ENCODE peak calls at places on chromosome 17, in four cellular contexts. One of them, this sample, is unnamed. For H3K36me3 and H3K27me3, the result is how much of the 10 kb centered on the place peaks cover.

GRCh38 chr17:50956750-50957523 is 90.8 kb upstream of the TOB1 start:
- DNase-seq in neural progenitor cell: peak
- DNase-seq in fibroblast of lung: peak
- DNase-seq in neuronal stem cell: no peak
- DNase-seq in this sample: peak

GRCh38 chr17:63695889-63696288 is 4.0 kb downstream of the LIMD2 start:
- DNase-seq in neural progenitor cell: no peak
- DNase-seq in neuronal stem cell: no peak
- DNase-seq in fibroblast of lung: no peak
- DNase-seq in this sample: no peak

GRCh38 chr17:78366109-78366848 is 6.4 kb upstream of the SOCS3 start:
- DNase-seq in fibroblast of lung: peak
- DNase-seq in neuronal stem cell: no peak
- DNase-seq in neural progenitor cell: no peak
- DNase-seq in this sample: peak

GRCh38 chr17:74925242-74925641 is 1.2 kb downstream of the OTOP2 start:
- DNase-seq in neural progenitor cell: no peak
- DNase-seq in fibroblast of lung: no peak
- DNase-seq in neuronal stem cell: no peak
- DNase-seq in this sample: no peak

GRCh38 chr17:28722413-28723158 is 2.8 kb downstream of the RPL23A start:
- DNase-seq in neural progenitor cell: no peak
- DNase-seq in fibroblast of lung: no peak
- DNase-seq in neuronal stem cell: no peak
- DNase-seq in this sample: no peak

GRCh38 chr17:17395246-17395802 is 81.5 kb upstream of the MED9 start:
- DNase-seq in neuronal stem cell: no peak
- DNase-seq in fibroblast of lung: no peak
- DNase-seq in neural progenitor cell: no peak
- DNase-seq in this sample: no peak

GRCh38 chr17:52828621-52829020 is 670.1 kb upstream of the CA10 start:
- DNase-seq in fibroblast of lung: no peak
- DNase-seq in neuronal stem cell: no peak
- DNase-seq in neural progenitor cell: no peak
- DNase-seq in this sample: no peak

GRCh38 chr17:77462101-77462500 is 321.3 kb downstream of the SEC14L1 start:
- DNase-seq in fibroblast of lung: no peak
- DNase-seq in neural progenitor cell: no peak
- DNase-seq in neuronal stem cell: no peak
- DNase-seq in this sample: no peak

GRCh38 chr17:41324180-41325075 is 8.9 kb upstream of the KRTAP17-1 start:
- DNase-seq in neural progenitor cell: peak
- DNase-seq in neuronal stem cell: peak
- DNase-seq in fibroblast of lung: no peak
- DNase-seq in this sample: peak

GRCh38 chr17:7015587-7016020 is 3.2 kb downstream of the RNASEK start:
- DNase-seq in neural progenitor cell: no peak
- DNase-seq in neuronal stem cell: no peak
- DNase-seq in fibroblast of lung: no peak
- DNase-seq in this sample: no peak

GRCh38 chr17:79573196-79573929 is 37.5 kb downstream of the RBFOX3 start:
- DNase-seq in fibroblast of lung: no peak
- DNase-seq in neuronal stem cell: no peak
- DNase-seq in neural progenitor cell: no peak
- DNase-seq in this sample: no peak

GRCh38 chr17:49917771-49918170 is 51.2 kb upstream of the DLX4 start:
- DNase-seq in neural progenitor cell: no peak
- DNase-seq in fibroblast of lung: no peak
- DNase-seq in neuronal stem cell: no peak
- DNase-seq in this sample: no peak

GRCh38 chr17:77253611-77254051 is 112.9 kb downstream of the SEC14L1 start:
- DNase-seq in fibroblast of lung: peak
- DNase-seq in neuronal stem cell: no peak
- DNase-seq in neural progenitor cell: no peak
- DNase-seq in this sample: no peak

GRCh38 chr17:48928876-48929811 is 15.5 kb downstream of the SNF8 start:
- DNase-seq in neuronal stem cell: no peak
- DNase-seq in fibroblast of lung: peak
- DNase-seq in neural progenitor cell: no peak
- DNase-seq in this sample: no peak

GRCh38 chr17:60908324-60908723 is 230.7 kb downstream of the BCAS3 start:
- DNase-seq in neuronal stem cell: no peak
- DNase-seq in neural progenitor cell: peak
- DNase-seq in fibroblast of lung: no peak
- DNase-seq in this sample: no peak

GRCh38 chr17:68576137-68576536 is 25.0 kb downstream of the FAM20A start:
- DNase-seq in neuronal stem cell: no peak
- DNase-seq in neural progenitor cell: no peak
- DNase-seq in fibroblast of lung: no peak
- DNase-seq in this sample: no peak

GRCh38 chr17:76524598-76525512 is 12.7 kb downstream of the CYGB start:
- DNase-seq in fibroblast of lung: peak
- DNase-seq in neuronal stem cell: no peak
- DNase-seq in neural progenitor cell: no peak
- DNase-seq in this sample: no peak

GRCh38 chr17:82720204-82720603 is 3.7 kb downstream of the FN3KRP start:
- DNase-seq in neuronal stem cell: no peak
- DNase-seq in neural progenitor cell: no peak
- DNase-seq in fibroblast of lung: no peak
- DNase-seq in this sample: no peak

GRCh38 chr17:56441331-56441730 is 152.2 kb upstream of the NOG start:
- DNase-seq in neural progenitor cell: no peak
- DNase-seq in neuronal stem cell: no peak
- DNase-seq in fibroblast of lung: peak
- DNase-seq in this sample: no peak

GRCh38 chr17:79626156-79626890 is 15.5 kb upstream of the RBFOX3 start:
- DNase-seq in fibroblast of lung: no peak
- DNase-seq in neural progenitor cell: no peak
- DNase-seq in neuronal stem cell: no peak
- DNase-seq in this sample: peak

GRCh38 chr17:79821331-79822095 is 17.7 kb downstream of the CBX4 start:
- DNase-seq in neural progenitor cell: no peak
- DNase-seq in neuronal stem cell: no peak
- DNase-seq in fibroblast of lung: no peak
- DNase-seq in this sample: no peak

GRCh38 chr17:14482715-14483114 is 181.8 kb downstream of the HS3ST3B1 start:
- DNase-seq in fibroblast of lung: no peak
- DNase-seq in neuronal stem cell: no peak
- DNase-seq in neural progenitor cell: no peak
- DNase-seq in this sample: no peak

GRCh38 chr17:65190467-65191095 is 53.4 kb downstream of the RGS9 start:
- DNase-seq in neural progenitor cell: no peak
- DNase-seq in neuronal stem cell: no peak
- DNase-seq in fibroblast of lung: peak
- DNase-seq in this sample: no peak

GRCh38 chr17:79047923-79048825 is 24.2 kb downstream of the C1QTNF1 start:
- DNase-seq in neural progenitor cell: peak
- DNase-seq in fibroblast of lung: no peak
- DNase-seq in neuronal stem cell: no peak
- DNase-seq in this sample: peak

GRCh38 chr17:73973881-73974409 is 229.5 kb upstream of the RPL38 start:
- DNase-seq in neural progenitor cell: no peak
- DNase-seq in fibroblast of lung: no peak
- DNase-seq in neuronal stem cell: no peak
- DNase-seq in this sample: peak

GRCh38 chr17:8138366-8138671 is 13.9 kb downstream of the PER1 start:
- DNase-seq in neuronal stem cell: no peak
- DNase-seq in fibroblast of lung: no peak
- DNase-seq in neural progenitor cell: no peak
- DNase-seq in this sample: no peak

GRCh38 chr17:47184671-47185070 is 4.4 kb downstream of the CDC27 start:
- DNase-seq in neuronal stem cell: no peak
- DNase-seq in neural progenitor cell: no peak
- DNase-seq in fibroblast of lung: peak
- DNase-seq in this sample: no peak

GRCh38 chr17:28828294-28829040 is 14.1 kb downstream of the FAM222B start:
- DNase-seq in neuronal stem cell: no peak
- DNase-seq in neural progenitor cell: no peak
- DNase-seq in fibroblast of lung: no peak
- DNase-seq in this sample: no peak

GRCh38 chr17:14427914-14428639 is 127.2 kb downstream of the HS3ST3B1 start:
- DNase-seq in fibroblast of lung: no peak
- DNase-seq in neural progenitor cell: no peak
- DNase-seq in neuronal stem cell: no peak
- DNase-seq in this sample: no peak

DNA sequence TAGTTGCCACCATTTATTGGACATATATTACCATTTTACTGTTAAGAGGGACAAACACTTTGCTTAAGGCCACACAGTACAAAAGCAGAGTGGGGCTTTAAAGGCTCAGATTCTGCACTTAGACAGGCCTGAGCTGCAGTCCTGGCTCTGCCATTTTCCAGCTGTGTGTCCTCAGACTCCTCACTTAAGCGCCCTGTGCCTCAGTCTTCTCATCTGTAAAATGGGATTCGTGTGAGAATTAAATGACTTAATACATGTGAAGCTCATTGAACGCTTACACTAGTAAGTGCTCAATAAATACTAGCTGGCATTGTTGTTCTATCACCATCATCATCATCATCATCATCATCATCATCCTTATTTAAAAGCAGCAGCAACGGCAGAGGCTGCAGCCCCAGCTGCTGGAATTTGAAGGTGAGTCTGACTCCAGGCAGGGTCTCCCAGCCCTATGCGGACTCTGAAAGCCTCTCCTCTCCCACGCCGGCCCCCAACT is 445 bp upstream of the CACNG5 start:
- DNase-seq in neural progenitor cell: no peak
- DNase-seq in fibroblast of lung: no peak
- DNase-seq in neuronal stem cell: no peak
- DNase-seq in this sample: no peak
- H3K4me3 ChIP-seq in neural progenitor cell: peak
- H3K4me3 ChIP-seq in fibroblast of lung: no peak
- H3K4me3 ChIP-seq in neuronal stem cell: no peak
- H3K4me3 ChIP-seq in this sample: peak

DNA sequence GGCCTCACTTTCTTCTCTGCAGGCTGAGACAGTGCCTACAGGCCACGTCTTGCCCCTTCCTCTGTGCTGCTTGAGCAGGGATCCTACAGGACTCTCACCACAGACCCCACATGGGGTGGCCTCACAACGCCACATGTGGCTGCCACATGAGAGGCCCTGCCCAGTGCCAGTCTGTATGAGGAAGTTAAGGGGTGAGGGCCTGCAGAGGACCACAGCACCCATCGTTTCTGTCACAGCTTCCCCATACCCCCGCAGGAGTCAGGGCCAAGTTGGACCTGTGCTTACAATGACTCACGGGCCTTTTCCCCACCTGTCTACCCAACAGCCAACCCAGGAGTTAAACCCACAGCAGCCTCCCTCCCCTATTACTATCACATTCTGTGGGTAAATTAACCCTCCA is 2.9 kb upstream of the GSDMB start:
- DNase-seq in neural progenitor cell: no peak
- DNase-seq in fibroblast of lung: no peak
- DNase-seq in neuronal stem cell: no peak
- DNase-seq in this sample: peak
- H3K36me3 ChIP-seq in neural progenitor cell: under half
- H3K36me3 ChIP-seq in fibroblast of lung: under half
- H3K36me3 ChIP-seq in neuronal stem cell: half or more
- H3K36me3 ChIP-seq in this sample: under half

DNA sequence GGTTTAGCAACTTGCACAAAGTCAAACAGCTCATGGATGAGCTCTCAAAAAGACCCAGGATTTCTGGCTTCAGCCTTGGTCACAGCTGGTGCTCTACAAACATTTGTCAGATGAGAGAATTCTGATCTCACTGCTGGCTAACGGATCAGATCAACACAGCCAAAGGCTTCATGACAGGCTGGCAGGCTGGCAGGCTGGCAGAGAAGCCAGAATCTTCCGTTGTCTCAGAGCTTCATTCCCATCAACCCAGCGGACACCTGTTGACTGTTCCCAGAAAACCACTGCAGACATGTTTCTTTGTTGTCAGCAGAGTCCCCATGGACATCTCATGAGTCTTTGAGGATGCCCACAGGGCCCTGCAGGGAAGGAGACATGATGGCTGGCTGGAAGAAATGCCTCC is 303.8 kb upstream of the ASIC2 start:
- DNase-seq in neuronal stem cell: no peak
- DNase-seq in fibroblast of lung: no peak
- DNase-seq in neural progenitor cell: no peak
- DNase-seq in this sample: no peak
- H3K27me3 ChIP-seq in neuronal stem cell: under half
- H3K27me3 ChIP-seq in fibroblast of lung: under half
- H3K27me3 ChIP-seq in neural progenitor cell: under half
- H3K27me3 ChIP-seq in this sample: under half

GRCh38 chr17:39867084-39867890 is 715 bp upstream of the ZPBP2 start:
- DNase-seq in neural progenitor cell: no peak
- DNase-seq in neuronal stem cell: no peak
- DNase-seq in fibroblast of lung: no peak
- DNase-seq in this sample: no peak
- H3K4me3 ChIP-seq in neural progenitor cell: no peak
- H3K4me3 ChIP-seq in neuronal stem cell: no peak
- H3K4me3 ChIP-seq in fibroblast of lung: no peak
- H3K4me3 ChIP-seq in this sample: no peak

GRCh38 chr17:58760248-58760647 is 4.6 kb downstream of the PPM1E start:
- DNase-seq in neural progenitor cell: no peak
- DNase-seq in neuronal stem cell: no peak
- DNase-seq in fibroblast of lung: no peak
- DNase-seq in this sample: no peak
- H3K36me3 ChIP-seq in neural progenitor cell: under half
- H3K36me3 ChIP-seq in neuronal stem cell: under half
- H3K36me3 ChIP-seq in fibroblast of lung: under half
- H3K36me3 ChIP-seq in this sample: under half

GRCh38 chr17:81487487-81488275 is 24.9 kb downstream of the ACTG1 start:
- DNase-seq in neuronal stem cell: peak
- DNase-seq in neural progenitor cell: peak
- DNase-seq in fibroblast of lung: peak
- DNase-seq in this sample: peak

GRCh38 chr17:81484195-81484979 is 28.2 kb downstream of the ACTG1 start:
- DNase-seq in fibroblast of lung: peak
- DNase-seq in neuronal stem cell: peak
- DNase-seq in neural progenitor cell: peak
- DNase-seq in this sample: peak

GRCh38 chr17:81488276-81488860 is 24.2 kb downstream of the ACTG1 start:
- DNase-seq in fibroblast of lung: no peak
- DNase-seq in neuronal stem cell: no peak
- DNase-seq in neural progenitor cell: no peak
- DNase-seq in this sample: peak

GRCh38 chr17:81487089-81487486 is 25.5 kb downstream of the ACTG1 start:
- DNase-seq in neuronal stem cell: no peak
- DNase-seq in neural progenitor cell: no peak
- DNase-seq in fibroblast of lung: no peak
- DNase-seq in this sample: no peak

GRCh38 chr17:81486174-81486810 is 26.3 kb downstream of the ACTG1 start:
- DNase-seq in neural progenitor cell: no peak
- DNase-seq in fibroblast of lung: no peak
- DNase-seq in neuronal stem cell: no peak
- DNase-seq in this sample: no peak
- H3K27me3 ChIP-seq in neural progenitor cell: half or more
- H3K27me3 ChIP-seq in fibroblast of lung: under half
- H3K27me3 ChIP-seq in neuronal stem cell: under half
- H3K27me3 ChIP-seq in this sample: under half

This sample was measured in H7.